ENCODE peak calls at places on chromosome 6, in ten cellular contexts. U is OCI-LY7; H is CD4-positive, alpha-beta memory T cell; T is IMR-90; Q is esophagus squamous epithelium; Y is right atrium auricular region; G is K562; C is cardiac muscle cell; A is naive thymus-derived CD4-positive, alpha-beta T cell; P is small intestine. N is an unnamed sample. For H3K36me3, the result is how much of the 10 kb centered on the place peaks cover.

GRCh38 chr6:35096129-35096852 is 44.8 kb downstream of the TCP11 start:
- DNase-seq in Q (no peak), A (no peak), H (no peak), U (no peak), P (no peak), G (no peak), T (peak), C (no peak), Y (no peak), N (no peak)

GRCh38 chr6:47182291-47182957 is 127.3 kb downstream of the TNFRSF21 start:
- DNase-seq in H (no peak), C (no peak), G (no peak), A (no peak), U (no peak), Y (no peak), P (peak), Q (no peak), T (no peak), N (no peak)

GRCh38 chr6:87396595-87397392 is 11.0 kb upstream of the CFAP206 start:
- DNase-seq in U (peak), H (no peak), Y (no peak), A (no peak), G (no peak), P (no peak), T (no peak), C (no peak), Q (no peak), N (no peak)

GRCh38 chr6:27890351-27891299 is 21.6 kb downstream of the OR2B2 start:
- DNase-seq in C (peak), Q (no peak), H (peak), U (peak), A (peak), G (peak), Y (no peak), P (peak), T (peak), N (peak)

GRCh38 chr6:14819840-14820420 is 425.9 kb upstream of the JARID2 start:
- DNase-seq in A (no peak), C (no peak), T (no peak), P (no peak), Q (no peak), H (no peak), Y (no peak), U (no peak), G (no peak), N (no peak)

GRCh38 chr6:145711372-145711771 is 23.9 kb downstream of the EPM2A start:
- DNase-seq in C (no peak), A (no peak), G (no peak), U (no peak), Y (no peak), H (no peak), Q (no peak), T (no peak), P (no peak), N (no peak)

GRCh38 chr6:132936641-132937040 is 122.3 kb downstream of the RPS12 start:
- DNase-seq in Q (no peak), T (no peak), Y (no peak), U (no peak), P (no peak), G (no peak), C (no peak), H (no peak), A (no peak), N (no peak)

GRCh38 chr6:50936277-50936681 is 117.6 kb downstream of the TFAP2B start:
- DNase-seq in A (no peak), Y (no peak), U (no peak), P (no peak), G (no peak), Q (no peak), H (no peak), C (no peak), T (no peak), N (peak)

GRCh38 chr6:54992789-54993188 is 146.2 kb downstream of the FAM83B start:
- DNase-seq in Y (no peak), U (peak), C (no peak), G (no peak), T (peak), Q (no peak), P (no peak), H (no peak), A (no peak), N (no peak)

GRCh38 chr6:14889172-14889571 is 356.7 kb upstream of the JARID2 start:
- DNase-seq in P (peak), Q (no peak), U (no peak), H (no peak), T (peak), A (no peak), Y (no peak), G (no peak), C (no peak), N (no peak)

GRCh38 chr6:77030929-77031674 is 432.2 kb downstream of the HTR1B start:
- DNase-seq in A (no peak), H (no peak), P (no peak), G (no peak), T (no peak), Y (no peak), C (no peak), Q (no peak), U (no peak), N (no peak)

GRCh38 chr6:158879180-158879579 is 60.0 kb upstream of the EZR start:
- DNase-seq in H (no peak), P (no peak), A (no peak), G (no peak), Q (no peak), U (no peak), C (no peak), T (no peak), Y (no peak), N (no peak)

GRCh38 chr6:17200395-17200794 is 80.8 kb upstream of the RBM24 start:
- DNase-seq in Y (no peak), C (no peak), T (no peak), U (no peak), G (no peak), A (no peak), H (no peak), P (no peak), Q (no peak), N (no peak)

GRCh38 chr6:34154668-34155447 is 9.0 kb upstream of the GRM4 start:
- DNase-seq in P (peak), C (peak), Q (no peak), H (peak), A (peak), G (peak), T (peak), Y (no peak), U (peak), N (peak)

GRCh38 chr6:140012146-140012545 is 637.7 kb upstream of the CITED2 start:
- DNase-seq in T (no peak), C (no peak), H (no peak), A (no peak), P (no peak), U (no peak), Y (no peak), Q (no peak), G (no peak), N (no peak)

GRCh38 chr6:15417811-15418210 is 171.9 kb downstream of the JARID2 start:
- DNase-seq in Q (no peak), G (no peak), C (no peak), P (no peak), T (peak), Y (no peak), A (no peak), U (no peak), H (no peak), N (no peak)

GRCh38 chr6:66605971-66606370 is 898.9 kb upstream of the EYS start:
- DNase-seq in T (peak), A (no peak), Y (no peak), G (no peak), U (no peak), Q (no peak), H (no peak), C (no peak), P (no peak), N (no peak)

GRCh38 chr6:12280458-12280857 is 9.7 kb upstream of the EDN1 start:
- DNase-seq in A (no peak), T (peak), Y (no peak), Q (no peak), P (no peak), H (no peak), U (no peak), C (no peak), G (no peak), N (no peak)

GRCh38 chr6:36296240-36296639 is 26.4 kb downstream of the PNPLA1 start:
- DNase-seq in P (no peak), Q (no peak), A (no peak), T (peak), U (no peak), Y (no peak), G (no peak), H (no peak), C (no peak), N (no peak)

GRCh38 chr6:88276331-88276730 is 110.2 kb upstream of the CNR1 start:
- DNase-seq in A (no peak), H (no peak), C (no peak), G (no peak), Q (no peak), Y (no peak), U (no peak), P (no peak), T (no peak), N (no peak)

GRCh38 chr6:157552956-157553485 is 172.0 kb downstream of the ZDHHC14 start:
- DNase-seq in H (no peak), U (no peak), Y (no peak), P (no peak), T (no peak), Q (no peak), A (no peak), C (no peak), G (no peak), N (no peak)

GRCh38 chr6:15776458-15776980 is 113.7 kb upstream of the DTNBP1 start:
- DNase-seq in U (no peak), C (no peak), H (no peak), Y (no peak), A (no peak), T (no peak), G (no peak), P (no peak), Q (no peak), N (no peak)

GRCh38 chr6:73234732-73235131 is 9.4 kb upstream of the KHDC1L start:
- DNase-seq in Y (peak), T (peak), C (no peak), G (no peak), Q (no peak), P (no peak), A (no peak), U (no peak), H (no peak), N (no peak)

GRCh38 chr6:163779727-163780284 is 365.3 kb downstream of the QKI start:
- DNase-seq in G (no peak), H (no peak), Q (no peak), P (no peak), Y (no peak), C (no peak), U (no peak), T (no peak), A (no peak), N (no peak)

GRCh38 chr6:53310751-53311585 is 37.8 kb downstream of the ELOVL5 start:
- DNase-seq in A (no peak), Y (no peak), Q (no peak), H (no peak), C (no peak), P (no peak), T (no peak), U (peak), G (no peak), N (no peak)

GRCh38 chr6:159093608-159094443 is 49.0 kb upstream of the TAGAP start:
- DNase-seq in C (no peak), P (no peak), H (no peak), T (no peak), Q (no peak), A (peak), Y (no peak), U (no peak), G (no peak), N (no peak)

GRCh38 chr6:67766061-67766460 is 869.0 kb upstream of the ADGRB3 start:
- DNase-seq in T (no peak), Q (no peak), H (no peak), U (no peak), C (no peak), A (no peak), P (no peak), Y (no peak), G (no peak), N (no peak)

GRCh38 chr6:122869437-122870024 is 80.5 kb downstream of the SMPDL3A start:
- DNase-seq in Y (no peak), T (peak), Q (no peak), G (peak), A (no peak), U (peak), P (peak), C (peak), H (no peak), N (no peak)

GRCh38 chr6:149236584-149236983 is 80.9 kb upstream of the TAB2 start:
- DNase-seq in T (no peak), A (no peak), P (no peak), U (no peak), C (no peak), G (no peak), Y (no peak), H (no peak), Q (no peak), N (no peak)

GRCh38 chr6:130115036-130115435 is 96.7 kb downstream of the L3MBTL3 start:
- DNase-seq in G (no peak), Y (no peak), Q (no peak), P (no peak), C (no peak), A (no peak), T (no peak), U (peak), H (no peak), N (no peak)

GRCh38 chr6:35710241-35710847 is 21.6 kb upstream of the FKBP5 start:
- DNase-seq in A (no peak), U (no peak), H (peak), Y (no peak), Q (no peak), T (no peak), G (no peak), P (peak), C (no peak), N (peak)

GRCh38 chr6:38502423-38502822 is 137.3 kb downstream of the BTBD9 start:
- DNase-seq in H (no peak), C (no peak), Q (no peak), P (no peak), G (no peak), U (no peak), A (no peak), Y (no peak), T (no peak), N (no peak)

GRCh38 chr6:134868812-134869211 is 81.1 kb downstream of the ALDH8A1 start:
- DNase-seq in A (no peak), Q (no peak), P (no peak), H (no peak), Y (no peak), T (no peak), C (no peak), U (no peak), G (no peak), N (no peak)

GRCh38 chr6:27556406-27556805 is 83.5 kb upstream of the ZNF184 start:
- DNase-seq in U (no peak), A (no peak), P (no peak), Y (no peak), H (no peak), G (no peak), Q (no peak), T (no peak), C (no peak), N (no peak)

GRCh38 chr6:113936093-113936934 is 34.6 kb downstream of the HDAC2 start:
- DNase-seq in Q (no peak), Y (no peak), A (peak), G (peak), P (peak), C (peak), H (peak), U (peak), T (peak), N (no peak)

DNA sequence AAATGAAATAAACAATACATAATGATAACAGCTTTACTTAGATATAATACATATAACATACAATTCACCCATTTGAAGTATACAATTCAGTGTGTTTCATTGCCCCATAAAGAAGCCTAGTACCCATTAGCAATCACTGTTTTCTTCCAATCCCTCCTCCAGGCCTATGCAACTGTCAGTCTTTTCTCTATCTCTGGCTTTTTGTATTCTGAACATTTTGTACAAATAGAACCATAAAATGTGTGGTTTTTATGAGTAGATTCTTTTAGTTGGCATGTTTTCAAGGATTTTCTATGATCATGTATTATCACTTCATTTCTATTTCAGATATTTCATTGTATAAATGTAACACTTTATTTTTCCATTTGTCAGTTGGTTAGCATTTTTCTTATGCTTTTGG is 54.6 kb upstream of the MYO6 start:
- DNase-seq in Y (no peak), A (no peak), Q (no peak), H (no peak), P (no peak), U (no peak), C (no peak), G (no peak), T (no peak), N (no peak)
- H3K36me3 ChIP-seq in Y (under half), A (under half), Q (under half), H (under half), P (under half), U (half or more), C (under half), G (under half), T (under half), N (under half)

GRCh38 chr6:43506667-43507471 is 3.3 kb downstream of the LRRC73 start:
- DNase-seq in U (peak), P (peak), G (peak), H (peak), T (peak), Q (no peak), Y (peak), A (peak), C (peak), N (peak)

GRCh38 chr6:43508481-43509141 is 1.5 kb downstream of the LRRC73 start:
- DNase-seq in Y (no peak), C (no peak), T (no peak), Q (no peak), P (no peak), U (no peak), G (no peak), H (no peak), A (no peak), N (no peak)

GRCh38 chr6:43510827-43511163 is 649 bp upstream of the LRRC73 start:
- DNase-seq in U (no peak), A (no peak), C (no peak), H (no peak), G (no peak), P (peak), Q (no peak), T (no peak), Y (no peak), N (no peak)

GRCh38 chr6:43509984-43510826 is at the start of gene LRRC73:
- DNase-seq in Q (peak), H (peak), Y (peak), U (peak), T (peak), P (peak), G (peak), A (peak), C (peak), N (peak)

GRCh38 chr6:43509142-43509983 is 783 bp downstream of the LRRC73 start:
- DNase-seq in A (no peak), Y (no peak), Q (no peak), C (peak), U (no peak), T (no peak), G (peak), P (no peak), H (no peak), N (no peak)
- H3K36me3 ChIP-seq in A (under half), Y (under half), Q (under half), C (under half), U (under half), T (under half), G (half or more), P (under half), H (under half), N (under half)

GRCh38 chr6:90144396-90144795 is 152.2 kb downstream of the BACH2 start:
- DNase-seq in A (no peak), P (no peak), Q (no peak), C (no peak), Y (no peak), U (no peak), T (no peak), H (no peak), G (no peak), N (no peak)

GRCh38 chr6:90148867-90149266 is 147.8 kb downstream of the BACH2 start:
- DNase-seq in T (no peak), A (no peak), P (no peak), U (no peak), G (no peak), Q (no peak), C (no peak), H (no peak), Y (no peak), N (no peak)

GRCh38 chr6:90146024-90146423 is 150.6 kb downstream of the BACH2 start:
- DNase-seq in Q (no peak), A (no peak), H (no peak), U (no peak), P (no peak), C (no peak), G (no peak), Y (no peak), T (no peak), N (no peak)

GRCh38 chr6:90146914-90147668 is 149.6 kb downstream of the BACH2 start:
- DNase-seq in Q (no peak), T (no peak), C (no peak), P (no peak), U (peak), G (no peak), H (no peak), A (no peak), Y (no peak), N (no peak)

GRCh38 chr6:90144928-90145520 is 151.6 kb downstream of the BACH2 start:
- DNase-seq in C (no peak), Y (no peak), G (no peak), Q (no peak), T (no peak), P (no peak), A (no peak), H (no peak), U (no peak), N (no peak)
- H3K36me3 ChIP-seq in C (under half), Y (under half), G (under half), Q (under half), T (under half), P (under half), A (under half), H (under half), U (half or more), N (under half)

DNA sequence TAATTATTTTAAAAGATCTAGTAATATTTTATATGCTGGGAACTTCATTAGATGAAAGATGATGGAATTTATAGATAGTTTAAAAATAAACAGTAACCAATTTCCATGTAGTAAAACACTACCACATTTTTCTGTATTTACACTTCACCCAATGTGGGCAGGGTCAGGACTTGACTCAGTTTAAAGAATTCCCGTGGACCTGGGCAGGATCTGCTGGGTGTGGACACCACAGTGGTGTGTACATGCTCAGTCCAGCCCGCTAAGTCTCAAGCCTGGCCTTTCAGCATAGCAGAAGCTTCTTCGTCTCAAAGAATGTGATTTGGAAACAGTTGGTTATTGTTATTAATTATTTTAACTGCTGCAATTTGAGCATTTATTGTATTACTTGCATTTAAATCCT is 364.2 kb downstream of the SYNE1 start:
- DNase-seq in C (no peak), T (peak), U (no peak), G (no peak), A (no peak), Y (peak), H (no peak), P (no peak), Q (no peak), N (no peak)
- H3K36me3 ChIP-seq in C (under half), T (under half), U (half or more), G (under half), A (under half), Y (under half), H (under half), P (under half), Q (under half), N (under half)

GRCh38 chr6:83176256-83176655 is 16.8 kb downstream of the PGM3 start:
- DNase-seq in H (no peak), Q (no peak), A (no peak), U (no peak), P (no peak), G (no peak), Y (no peak), T (no peak), C (no peak), N (no peak)

GRCh38 chr6:83185096-83185495 is 8.0 kb downstream of the PGM3 start:
- DNase-seq in Y (no peak), U (no peak), P (no peak), Q (no peak), G (no peak), C (no peak), H (no peak), A (no peak), T (peak), N (no peak)

GRCh38 chr6:83183082-83183828 is 9.8 kb downstream of the PGM3 start:
- DNase-seq in A (no peak), Q (no peak), H (no peak), P (no peak), Y (peak), C (no peak), U (no peak), G (no peak), T (peak), N (no peak)

GRCh38 chr6:83180396-83180950 is 12.6 kb downstream of the PGM3 start:
- DNase-seq in U (no peak), H (no peak), Q (no peak), T (no peak), P (no peak), Y (no peak), A (no peak), G (no peak), C (no peak), N (no peak)

GRCh38 chr6:83182114-83182513 is 11.0 kb downstream of the PGM3 start:
- DNase-seq in T (no peak), U (no peak), Q (no peak), Y (no peak), G (no peak), C (no peak), P (no peak), H (no peak), A (no peak), N (no peak)
- H3K36me3 ChIP-seq in T (under half), U (half or more), Q (under half), Y (under half), G (half or more), C (under half), P (under half), H (under half), A (under half), N (under half)

N was measured in breast epithelium.